ENCODE peak calls at places on chromosomes 7 and 10, in ten cellular contexts. One of them, this sample, is unnamed.

GRCh38 chr7:101172854-101173751 is 7.0 kb downstream of the NAT16 start:
- DNase-seq in astrocyte: no peak
- DNase-seq in activated naive CD8-positive, alpha-beta T cell treated with anti-CD3 and anti-CD28 coated beads for 36 hours: no peak
- DNase-seq in CD4-positive, alpha-beta T cell: no peak
- DNase-seq in mesendoderm: peak
- DNase-seq in GM23248: peak
- DNase-seq in skeletal muscle cell: no peak
- DNase-seq in glutamatergic neuron: no peak
- DNase-seq in M059J: peak
- DNase-seq in stimulated activated CD4-positive, alpha-beta T cell treated with anti-CD3 and anti-CD28 coated beads, Interleukin-15, amount 100 ng/mL, for 1 hour: no peak
- DNase-seq in this sample: peak

GRCh38 chr10:131149111-131149510 is 162.4 kb downstream of the TCERG1L start:
- DNase-seq in activated naive CD8-positive, alpha-beta T cell treated with anti-CD3 and anti-CD28 coated beads for 36 hours: no peak
- DNase-seq in GM23248: no peak
- DNase-seq in astrocyte: no peak
- DNase-seq in M059J: no peak
- DNase-seq in CD4-positive, alpha-beta T cell: no peak
- DNase-seq in stimulated activated CD4-positive, alpha-beta T cell treated with anti-CD3 and anti-CD28 coated beads, Interleukin-15, amount 100 ng/mL, for 1 hour: no peak
- DNase-seq in skeletal muscle cell: no peak
- DNase-seq in mesendoderm: no peak
- DNase-seq in glutamatergic neuron: no peak
- DNase-seq in this sample: no peak

GRCh38 chr7:158876984-158877383 is 20.6 kb downstream of the DYNC2I1 start:
- DNase-seq in mesendoderm: no peak
- DNase-seq in astrocyte: no peak
- DNase-seq in stimulated activated CD4-positive, alpha-beta T cell treated with anti-CD3 and anti-CD28 coated beads, Interleukin-15, amount 100 ng/mL, for 1 hour: no peak
- DNase-seq in M059J: no peak
- DNase-seq in skeletal muscle cell: no peak
- DNase-seq in glutamatergic neuron: no peak
- DNase-seq in GM23248: no peak
- DNase-seq in activated naive CD8-positive, alpha-beta T cell treated with anti-CD3 and anti-CD28 coated beads for 36 hours: no peak
- DNase-seq in CD4-positive, alpha-beta T cell: no peak
- DNase-seq in this sample: no peak

GRCh38 chr7:44415047-44415446 is 75.4 kb downstream of the NUDCD3 start:
- DNase-seq in skeletal muscle cell: no peak
- DNase-seq in GM23248: peak
- DNase-seq in astrocyte: peak
- DNase-seq in activated naive CD8-positive, alpha-beta T cell treated with anti-CD3 and anti-CD28 coated beads for 36 hours: no peak
- DNase-seq in M059J: peak
- DNase-seq in CD4-positive, alpha-beta T cell: no peak
- DNase-seq in stimulated activated CD4-positive, alpha-beta T cell treated with anti-CD3 and anti-CD28 coated beads, Interleukin-15, amount 100 ng/mL, for 1 hour: no peak
- DNase-seq in mesendoderm: no peak
- DNase-seq in glutamatergic neuron: no peak
- DNase-seq in this sample: no peak

GRCh38 chr10:23512355-23513058 is 73.6 kb downstream of the OTUD1 start:
- DNase-seq in glutamatergic neuron: no peak
- DNase-seq in astrocyte: peak
- DNase-seq in stimulated activated CD4-positive, alpha-beta T cell treated with anti-CD3 and anti-CD28 coated beads, Interleukin-15, amount 100 ng/mL, for 1 hour: no peak
- DNase-seq in activated naive CD8-positive, alpha-beta T cell treated with anti-CD3 and anti-CD28 coated beads for 36 hours: no peak
- DNase-seq in CD4-positive, alpha-beta T cell: no peak
- DNase-seq in GM23248: peak
- DNase-seq in mesendoderm: peak
- DNase-seq in skeletal muscle cell: peak
- DNase-seq in M059J: peak
- DNase-seq in this sample: no peak

GRCh38 chr10:127649642-127650041 is 87.3 kb upstream of the FOXI2 start:
- DNase-seq in glutamatergic neuron: peak
- DNase-seq in M059J: peak
- DNase-seq in astrocyte: no peak
- DNase-seq in activated naive CD8-positive, alpha-beta T cell treated with anti-CD3 and anti-CD28 coated beads for 36 hours: no peak
- DNase-seq in GM23248: peak
- DNase-seq in stimulated activated CD4-positive, alpha-beta T cell treated with anti-CD3 and anti-CD28 coated beads, Interleukin-15, amount 100 ng/mL, for 1 hour: no peak
- DNase-seq in CD4-positive, alpha-beta T cell: no peak
- DNase-seq in mesendoderm: peak
- DNase-seq in skeletal muscle cell: no peak
- DNase-seq in this sample: no peak

GRCh38 chr10:92547676-92548075 is 26.2 kb downstream of the IDE start:
- DNase-seq in astrocyte: no peak
- DNase-seq in CD4-positive, alpha-beta T cell: no peak
- DNase-seq in activated naive CD8-positive, alpha-beta T cell treated with anti-CD3 and anti-CD28 coated beads for 36 hours: no peak
- DNase-seq in glutamatergic neuron: no peak
- DNase-seq in stimulated activated CD4-positive, alpha-beta T cell treated with anti-CD3 and anti-CD28 coated beads, Interleukin-15, amount 100 ng/mL, for 1 hour: no peak
- DNase-seq in mesendoderm: no peak
- DNase-seq in skeletal muscle cell: no peak
- DNase-seq in M059J: no peak
- DNase-seq in GM23248: no peak
- DNase-seq in this sample: no peak

GRCh38 chr10:80471009-80471408 is 16.9 kb downstream of the TSPAN14 start:
- DNase-seq in skeletal muscle cell: no peak
- DNase-seq in stimulated activated CD4-positive, alpha-beta T cell treated with anti-CD3 and anti-CD28 coated beads, Interleukin-15, amount 100 ng/mL, for 1 hour: no peak
- DNase-seq in mesendoderm: no peak
- DNase-seq in astrocyte: no peak
- DNase-seq in activated naive CD8-positive, alpha-beta T cell treated with anti-CD3 and anti-CD28 coated beads for 36 hours: no peak
- DNase-seq in M059J: no peak
- DNase-seq in GM23248: no peak
- DNase-seq in CD4-positive, alpha-beta T cell: no peak
- DNase-seq in glutamatergic neuron: no peak
- DNase-seq in this sample: no peak

GRCh38 chr7:91083855-91084644 is 180.2 kb upstream of the FZD1 start:
- DNase-seq in skeletal muscle cell: no peak
- DNase-seq in activated naive CD8-positive, alpha-beta T cell treated with anti-CD3 and anti-CD28 coated beads for 36 hours: peak
- DNase-seq in CD4-positive, alpha-beta T cell: no peak
- DNase-seq in M059J: peak
- DNase-seq in glutamatergic neuron: no peak
- DNase-seq in astrocyte: no peak
- DNase-seq in stimulated activated CD4-positive, alpha-beta T cell treated with anti-CD3 and anti-CD28 coated beads, Interleukin-15, amount 100 ng/mL, for 1 hour: no peak
- DNase-seq in GM23248: peak
- DNase-seq in mesendoderm: no peak
- DNase-seq in this sample: peak

GRCh38 chr7:143126146-143126545 is 5.7 kb upstream of the PIP start:
- DNase-seq in GM23248: peak
- DNase-seq in M059J: no peak
- DNase-seq in astrocyte: no peak
- DNase-seq in CD4-positive, alpha-beta T cell: no peak
- DNase-seq in glutamatergic neuron: no peak
- DNase-seq in skeletal muscle cell: peak
- DNase-seq in stimulated activated CD4-positive, alpha-beta T cell treated with anti-CD3 and anti-CD28 coated beads, Interleukin-15, amount 100 ng/mL, for 1 hour: no peak
- DNase-seq in mesendoderm: peak
- DNase-seq in activated naive CD8-positive, alpha-beta T cell treated with anti-CD3 and anti-CD28 coated beads for 36 hours: no peak
- DNase-seq in this sample: no peak

GRCh38 chr7:11784808-11785536 is 47.0 kb downstream of the THSD7A start:
- DNase-seq in mesendoderm: peak
- DNase-seq in CD4-positive, alpha-beta T cell: no peak
- DNase-seq in glutamatergic neuron: no peak
- DNase-seq in M059J: no peak
- DNase-seq in skeletal muscle cell: no peak
- DNase-seq in GM23248: no peak
- DNase-seq in activated naive CD8-positive, alpha-beta T cell treated with anti-CD3 and anti-CD28 coated beads for 36 hours: no peak
- DNase-seq in astrocyte: no peak
- DNase-seq in stimulated activated CD4-positive, alpha-beta T cell treated with anti-CD3 and anti-CD28 coated beads, Interleukin-15, amount 100 ng/mL, for 1 hour: no peak
- DNase-seq in this sample: no peak

GRCh38 chr7:1028044-1028770 is 16.1 kb upstream of the GPR146 start:
- DNase-seq in M059J: peak
- DNase-seq in glutamatergic neuron: peak
- DNase-seq in activated naive CD8-positive, alpha-beta T cell treated with anti-CD3 and anti-CD28 coated beads for 36 hours: peak
- DNase-seq in GM23248: peak
- DNase-seq in CD4-positive, alpha-beta T cell: peak
- DNase-seq in mesendoderm: peak
- DNase-seq in skeletal muscle cell: peak
- DNase-seq in astrocyte: peak
- DNase-seq in stimulated activated CD4-positive, alpha-beta T cell treated with anti-CD3 and anti-CD28 coated beads, Interleukin-15, amount 100 ng/mL, for 1 hour: peak
- DNase-seq in this sample: peak

GRCh38 chr10:122854648-122855047 is 9.0 kb upstream of the CUZD1 start:
- DNase-seq in stimulated activated CD4-positive, alpha-beta T cell treated with anti-CD3 and anti-CD28 coated beads, Interleukin-15, amount 100 ng/mL, for 1 hour: no peak
- DNase-seq in CD4-positive, alpha-beta T cell: no peak
- DNase-seq in GM23248: peak
- DNase-seq in skeletal muscle cell: peak
- DNase-seq in glutamatergic neuron: no peak
- DNase-seq in M059J: peak
- DNase-seq in astrocyte: peak
- DNase-seq in activated naive CD8-positive, alpha-beta T cell treated with anti-CD3 and anti-CD28 coated beads for 36 hours: no peak
- DNase-seq in mesendoderm: peak
- DNase-seq in this sample: no peak

GRCh38 chr7:22083711-22084289 is 138.1 kb upstream of the CDCA7L start:
- DNase-seq in astrocyte: peak
- DNase-seq in mesendoderm: no peak
- DNase-seq in glutamatergic neuron: no peak
- DNase-seq in skeletal muscle cell: no peak
- DNase-seq in activated naive CD8-positive, alpha-beta T cell treated with anti-CD3 and anti-CD28 coated beads for 36 hours: no peak
- DNase-seq in CD4-positive, alpha-beta T cell: no peak
- DNase-seq in GM23248: peak
- DNase-seq in M059J: peak
- DNase-seq in stimulated activated CD4-positive, alpha-beta T cell treated with anti-CD3 and anti-CD28 coated beads, Interleukin-15, amount 100 ng/mL, for 1 hour: no peak
- DNase-seq in this sample: no peak

GRCh38 chr7:36923185-36923584 is 198.9 kb upstream of the AOAH start:
- DNase-seq in activated naive CD8-positive, alpha-beta T cell treated with anti-CD3 and anti-CD28 coated beads for 36 hours: no peak
- DNase-seq in glutamatergic neuron: no peak
- DNase-seq in stimulated activated CD4-positive, alpha-beta T cell treated with anti-CD3 and anti-CD28 coated beads, Interleukin-15, amount 100 ng/mL, for 1 hour: no peak
- DNase-seq in M059J: no peak
- DNase-seq in GM23248: no peak
- DNase-seq in astrocyte: no peak
- DNase-seq in mesendoderm: no peak
- DNase-seq in CD4-positive, alpha-beta T cell: no peak
- DNase-seq in skeletal muscle cell: no peak
- DNase-seq in this sample: no peak

GRCh38 chr7:120770206-120770605 is 87.7 kb downstream of the TSPAN12 start:
- DNase-seq in CD4-positive, alpha-beta T cell: no peak
- DNase-seq in mesendoderm: no peak
- DNase-seq in activated naive CD8-positive, alpha-beta T cell treated with anti-CD3 and anti-CD28 coated beads for 36 hours: no peak
- DNase-seq in glutamatergic neuron: no peak
- DNase-seq in astrocyte: no peak
- DNase-seq in stimulated activated CD4-positive, alpha-beta T cell treated with anti-CD3 and anti-CD28 coated beads, Interleukin-15, amount 100 ng/mL, for 1 hour: no peak
- DNase-seq in M059J: no peak
- DNase-seq in GM23248: no peak
- DNase-seq in skeletal muscle cell: no peak
- DNase-seq in this sample: no peak

GRCh38 chr10:75250934-75251333 is 15.2 kb upstream of the COMTD1 start:
- DNase-seq in skeletal muscle cell: no peak
- DNase-seq in M059J: peak
- DNase-seq in stimulated activated CD4-positive, alpha-beta T cell treated with anti-CD3 and anti-CD28 coated beads, Interleukin-15, amount 100 ng/mL, for 1 hour: no peak
- DNase-seq in astrocyte: no peak
- DNase-seq in mesendoderm: no peak
- DNase-seq in glutamatergic neuron: no peak
- DNase-seq in activated naive CD8-positive, alpha-beta T cell treated with anti-CD3 and anti-CD28 coated beads for 36 hours: no peak
- DNase-seq in GM23248: no peak
- DNase-seq in CD4-positive, alpha-beta T cell: no peak
- DNase-seq in this sample: peak